ENCODE peak calls at places on chromosomes 3 and 15, in ten cellular contexts. K, U, J, Q, T, F, A, G, R and S are unnamed samples.

GRCh38 chr3:170728181-170728580 is 141.8 kb downstream of the RPL22L1 start:
- DNase-seq in K (no peak), U (no peak), J (no peak), Q (no peak), T (no peak), F (no peak), A (no peak), G (no peak), R (no peak), S (no peak)

GRCh38 chr3:44950273-44950672 is 25.7 kb downstream of the ZDHHC3 start:
- DNase-seq in K (no peak), U (no peak), J (no peak), Q (no peak), T (no peak), F (no peak), A (no peak), G (no peak), R (no peak), S (no peak)

GRCh38 chr15:73305331-73306211 is 63.2 kb downstream of the HCN4 start:
- DNase-seq in K (peak), U (peak), J (peak), Q (no peak), T (no peak), F (peak), A (no peak), G (peak), R (peak), S (no peak)

GRCh38 chr3:73473578-73474448 is 150.9 kb downstream of the PDZRN3 start:
- DNase-seq in K (no peak), U (no peak), J (no peak), Q (no peak), T (no peak), F (no peak), A (no peak), G (no peak), R (no peak), S (no peak)

GRCh38 chr3:150844484-150844883 is 60.8 kb downstream of the MINDY4B start:
- DNase-seq in K (no peak), U (no peak), J (no peak), Q (no peak), T (no peak), F (no peak), A (no peak), G (no peak), R (no peak), S (no peak)

GRCh38 chr15:94411279-94411678 is 179.9 kb downstream of the MCTP2 start:
- DNase-seq in K (no peak), U (no peak), J (no peak), Q (no peak), T (no peak), F (no peak), A (no peak), G (no peak), R (no peak), S (no peak)

GRCh38 chr3:136818851-136819783 is at the start of gene SLC35G2:
- DNase-seq in K (no peak), U (peak), J (peak), Q (peak), T (peak), F (peak), A (peak), G (peak), R (peak), S (peak)

GRCh38 chr3:101845405-101845804 is 3.9 kb upstream of the NFKBIZ start:
- DNase-seq in K (no peak), U (no peak), J (no peak), Q (no peak), T (no peak), F (peak), A (no peak), G (no peak), R (no peak), S (no peak)

GRCh38 chr3:66592061-66592875 is 91.4 kb upstream of the LRIG1 start:
- DNase-seq in K (no peak), U (no peak), J (peak), Q (no peak), T (no peak), F (no peak), A (no peak), G (no peak), R (no peak), S (no peak)

GRCh38 chr15:91515188-91515754 is 338.2 kb upstream of the SLCO3A1 start:
- DNase-seq in K (no peak), U (peak), J (no peak), Q (no peak), T (no peak), F (no peak), A (no peak), G (peak), R (peak), S (no peak)

GRCh38 chr15:52291204-52291603 is 4.4 kb downstream of the MYO5C start:
- DNase-seq in K (no peak), U (no peak), J (no peak), Q (no peak), T (no peak), F (no peak), A (no peak), G (no peak), R (no peak), S (no peak)

GRCh38 chr3:126051741-126052140 is 32.2 kb downstream of the SLC41A3 start:
- DNase-seq in K (no peak), U (no peak), J (no peak), Q (no peak), T (no peak), F (no peak), A (no peak), G (no peak), R (no peak), S (no peak)

GRCh38 chr3:23877324-23877980 is 39.3 kb downstream of the NKIRAS1 start:
- DNase-seq in K (no peak), U (peak), J (peak), Q (no peak), T (no peak), F (no peak), A (no peak), G (peak), R (peak), S (no peak)

GRCh38 chr3:139893264-139893962 is 41.6 kb upstream of the CLSTN2 start:
- DNase-seq in K (no peak), U (peak), J (no peak), Q (no peak), T (no peak), F (no peak), A (no peak), G (no peak), R (no peak), S (no peak)

GRCh38 chr3:139928708-139929505 is 6.1 kb upstream of the CLSTN2 start:
- DNase-seq in K (no peak), U (no peak), J (no peak), Q (no peak), T (no peak), F (no peak), A (no peak), G (no peak), R (no peak), S (no peak)

GRCh38 chr15:34217587-34218225 is 7.1 kb upstream of the EMC4 start:
- DNase-seq in K (no peak), U (no peak), J (no peak), Q (no peak), T (no peak), F (no peak), A (no peak), G (peak), R (no peak), S (no peak)

GRCh38 chr3:115996420-115997108 is 373.3 kb downstream of the GAP43 start:
- DNase-seq in K (no peak), U (no peak), J (no peak), Q (no peak), T (no peak), F (no peak), A (no peak), G (no peak), R (no peak), S (no peak)

GRCh38 chr3:172148269-172148668 is 108.9 kb downstream of the FNDC3B start:
- DNase-seq in K (no peak), U (no peak), J (no peak), Q (no peak), T (no peak), F (no peak), A (no peak), G (no peak), R (no peak), S (no peak)

GRCh38 chr3:183163563-183163962 is 1.0 kb upstream of the LAMP3 start:
- DNase-seq in K (no peak), U (no peak), J (no peak), Q (no peak), T (no peak), F (no peak), A (no peak), G (no peak), R (no peak), S (no peak)

GRCh38 chr3:131349946-131350347 is 31.6 kb upstream of the NUDT16 start:
- DNase-seq in K (no peak), U (peak), J (peak), Q (no peak), T (no peak), F (no peak), A (no peak), G (peak), R (peak), S (no peak)

GRCh38 chr3:12495749-12496452 is 11.6 kb downstream of the TSEN2 start:
- DNase-seq in K (no peak), U (no peak), J (peak), Q (no peak), T (no peak), F (no peak), A (no peak), G (no peak), R (no peak), S (no peak)

GRCh38 chr15:70488002-70488605 is 275.3 kb downstream of the UACA start:
- DNase-seq in K (peak), U (peak), J (peak), Q (peak), T (peak), F (peak), A (peak), G (peak), R (peak), S (peak)

GRCh38 chr15:70508561-70509281 is 254.6 kb downstream of the UACA start:
- DNase-seq in K (no peak), U (no peak), J (peak), Q (no peak), T (no peak), F (no peak), A (no peak), G (peak), R (peak), S (no peak)

GRCh38 chr15:90946538-90946937 is 8.1 kb upstream of the RCCD1 start:
- DNase-seq in K (no peak), U (no peak), J (no peak), Q (no peak), T (no peak), F (no peak), A (peak), G (no peak), R (no peak), S (no peak)

GRCh38 chr3:149473314-149473990 is 1.0 kb upstream of the TM4SF4 start:
- DNase-seq in K (no peak), U (no peak), J (no peak), Q (no peak), T (no peak), F (peak), A (no peak), G (peak), R (peak), S (no peak)

GRCh38 chr15:73268457-73268856 is 100.3 kb downstream of the HCN4 start:
- DNase-seq in K (no peak), U (no peak), J (no peak), Q (no peak), T (no peak), F (no peak), A (no peak), G (no peak), R (no peak), S (no peak)

GRCh38 chr3:36543276-36543997 is 163.1 kb downstream of the STAC start:
- DNase-seq in K (no peak), U (no peak), J (no peak), Q (no peak), T (no peak), F (no peak), A (no peak), G (no peak), R (no peak), S (no peak)

GRCh38 chr3:64332461-64333350 is 107.4 kb upstream of the PRICKLE2 start:
- DNase-seq in K (no peak), U (no peak), J (no peak), Q (no peak), T (no peak), F (no peak), A (no peak), G (no peak), R (no peak), S (no peak)

GRCh38 chr3:12967751-12968209 is 105.4 kb downstream of the IQSEC1 start:
- DNase-seq in K (peak), U (peak), J (peak), Q (peak), T (peak), F (peak), A (peak), G (peak), R (peak), S (peak)

GRCh38 chr3:181486496-181486895 is 225.2 kb upstream of the SOX2 start:
- DNase-seq in K (no peak), U (no peak), J (no peak), Q (no peak), T (no peak), F (no peak), A (no peak), G (no peak), R (no peak), S (no peak)